ENCODE peak calls at places on chromosomes 11 and 22, in four cellular contexts. O, N, V and Y are unnamed samples.

GRCh38 chr22:19108807-19109197 is 13.4 kb downstream of the DGCR2 start:
- DNase-seq in O (no peak), N (peak), V (no peak), Y (no peak)

GRCh38 chr11:14359573-14360031 is 619 bp upstream of the RRAS2 start:
- DNase-seq in O (no peak), N (no peak), V (no peak), Y (no peak)

GRCh38 chr11:130839950-130840666 is 76.2 kb downstream of the SNX19 start:
- DNase-seq in O (no peak), N (peak), V (no peak), Y (no peak)

GRCh38 chr11:7892059-7892699 is 38.9 kb downstream of the OR10A6 start:
- DNase-seq in O (no peak), N (peak), V (no peak), Y (no peak)

GRCh38 chr11:1399386-1400167 is 9.8 kb downstream of the BRSK2 start:
- DNase-seq in O (no peak), N (no peak), V (peak), Y (no peak)

GRCh38 chr22:40183029-40183581 is 5.4 kb downstream of the TNRC6B start:
- DNase-seq in O (peak), N (peak), V (no peak), Y (no peak)

GRCh38 chr22:41578114-41578513 is 11.5 kb downstream of the PMM1 start:
- DNase-seq in O (no peak), N (no peak), V (no peak), Y (no peak)

GRCh38 chr22:35355744-35356420 is 25.0 kb upstream of the HMOX1 start:
- DNase-seq in O (no peak), N (peak), V (no peak), Y (no peak)

GRCh38 chr11:37449146-37449545 is 851.1 kb upstream of the RAG2 start:
- DNase-seq in O (peak), N (peak), V (no peak), Y (no peak)

GRCh38 chr22:25853078-25853477 is 111.1 kb downstream of the MYO18B start:
- DNase-seq in O (no peak), N (no peak), V (no peak), Y (no peak)

GRCh38 chr22:32662587-32662915 is 139.0 kb upstream of the TIMP3 start:
- DNase-seq in O (no peak), N (no peak), V (no peak), Y (no peak)

GRCh38 chr11:130826572-130826971 is 89.7 kb downstream of the SNX19 start:
- DNase-seq in O (peak), N (no peak), V (no peak), Y (no peak)

GRCh38 chr11:88414385-88414861 is 76.9 kb upstream of the CTSC start:
- DNase-seq in O (peak), N (peak), V (no peak), Y (no peak)

GRCh38 chr22:25627271-25627848 is 62.9 kb downstream of the GRK3 start:
- DNase-seq in O (no peak), N (no peak), V (no peak), Y (no peak)

GRCh38 chr11:35165416-35166368 is 26.7 kb downstream of the CD44 start:
- DNase-seq in O (no peak), N (peak), V (no peak), Y (no peak)

DNA sequence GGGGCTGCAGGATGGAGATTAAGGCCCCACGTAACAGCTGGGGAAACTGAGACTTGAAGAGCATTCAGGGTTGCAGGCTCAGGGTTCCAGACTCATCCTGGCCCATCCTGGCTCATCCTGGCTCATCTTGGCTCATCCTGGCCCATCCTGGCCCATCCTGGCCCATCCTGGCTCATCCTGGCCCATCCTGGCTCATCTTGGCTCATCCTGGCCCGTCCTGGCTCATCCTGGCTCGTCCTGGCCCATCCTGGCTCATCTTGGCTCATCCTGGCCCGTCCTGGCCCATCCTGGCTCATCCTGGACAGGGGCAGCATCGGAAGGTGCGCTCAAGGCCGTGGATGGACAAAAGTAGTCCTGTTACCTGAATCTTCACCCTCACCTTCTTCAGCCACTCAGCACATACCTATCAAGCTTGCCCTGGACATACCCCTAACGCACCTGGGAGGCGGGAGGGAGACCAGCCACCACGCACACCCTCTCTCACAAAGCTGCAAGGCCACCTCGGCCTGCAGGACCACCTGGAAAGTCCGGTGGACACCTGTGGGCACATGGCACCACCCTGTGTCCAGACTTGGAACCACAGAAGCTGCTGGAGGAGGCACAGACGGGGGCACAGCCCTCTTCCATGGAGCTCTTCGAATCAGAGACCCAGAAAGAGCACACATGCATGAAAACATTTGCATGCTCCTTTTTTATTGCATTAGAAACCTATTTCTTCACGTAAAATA is 20.3 kb upstream of the NLRP6 start:
- DNase-seq in O (no peak), N (no peak), V (no peak), Y (no peak)
- TF ChIP-seq CTCF in O (peak), N (peak), V (no peak), Y (no peak)

GRCh38 chr11:86418929-86419328 is 44.2 kb downstream of the CCDC81 start:
- DNase-seq in O (no peak), N (peak), V (no peak), Y (no peak)
- TF ChIP-seq CTCF in O (no peak), N (peak), V (peak), Y (peak)

DNA sequence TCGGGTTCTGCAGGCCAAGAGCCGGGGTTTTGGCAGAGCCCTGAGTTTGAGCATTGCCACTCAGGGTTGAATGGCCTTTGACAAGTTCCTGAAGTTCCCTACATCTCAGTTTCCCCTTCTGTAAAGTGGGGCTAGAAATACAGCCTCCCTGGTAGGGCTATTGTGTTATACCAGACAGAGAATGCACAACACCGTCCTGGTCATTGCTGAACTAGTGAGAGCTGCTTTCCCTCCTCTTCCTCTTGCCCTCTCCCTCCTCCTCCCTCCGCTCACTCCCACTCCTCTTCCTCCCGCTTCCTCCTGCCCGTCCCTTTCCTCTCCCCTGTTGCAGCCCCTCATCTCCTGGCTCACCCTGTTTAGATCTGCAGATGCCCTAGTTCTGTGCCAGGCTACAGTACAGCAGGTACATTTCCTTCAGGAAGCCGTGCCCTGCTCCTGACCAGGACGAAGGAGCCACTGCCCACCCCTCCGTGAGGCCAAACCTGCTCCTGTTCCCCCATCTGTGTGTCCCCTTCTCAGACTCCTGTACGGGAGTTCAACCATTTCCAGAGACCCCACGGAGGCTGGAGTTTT is 91.5 kb upstream of the SHANK2 start:
- DNase-seq in O (no peak), N (no peak), V (no peak), Y (no peak)
- TF ChIP-seq CTCF in O (no peak), N (no peak), V (no peak), Y (peak)

GRCh38 chr11:93005239-93005638 is 35.8 kb downstream of the MTNR1B start:
- DNase-seq in O (no peak), N (peak), V (no peak), Y (no peak)
- TF ChIP-seq CTCF in O (no peak), N (no peak), V (no peak), Y (no peak)